ENCODE peak calls at places on chromosome 18, in ten cellular contexts. One of them, this sample, is unnamed.

GRCh38 chr18:24219561-24220317 is 80.9 kb downstream of the CABYR start:
- DNase-seq in dorsolateral prefrontal cortex: no peak
- DNase-seq in OCI-LY7: no peak
- DNase-seq in thoracic aorta: no peak
- DNase-seq in cardiac muscle cell: no peak
- DNase-seq in heart left ventricle: no peak
- DNase-seq in vagina: no peak
- DNase-seq in HL-60: no peak
- DNase-seq in substantia nigra: no peak
- DNase-seq in left ventricle myocardium inferior: no peak
- DNase-seq in this sample: no peak

GRCh38 chr18:72727038-72727690 is 140.6 kb downstream of the NETO1 start:
- DNase-seq in vagina: no peak
- DNase-seq in substantia nigra: no peak
- DNase-seq in HL-60: no peak
- DNase-seq in cardiac muscle cell: no peak
- DNase-seq in thoracic aorta: no peak
- DNase-seq in OCI-LY7: no peak
- DNase-seq in dorsolateral prefrontal cortex: no peak
- DNase-seq in left ventricle myocardium inferior: no peak
- DNase-seq in heart left ventricle: no peak
- DNase-seq in this sample: no peak

GRCh38 chr18:30142870-30143269 is 899.7 kb downstream of the DSC3 start:
- DNase-seq in substantia nigra: no peak
- DNase-seq in vagina: no peak
- DNase-seq in OCI-LY7: no peak
- DNase-seq in heart left ventricle: no peak
- DNase-seq in dorsolateral prefrontal cortex: no peak
- DNase-seq in thoracic aorta: no peak
- DNase-seq in left ventricle myocardium inferior: no peak
- DNase-seq in HL-60: no peak
- DNase-seq in cardiac muscle cell: no peak
- DNase-seq in this sample: no peak

GRCh38 chr18:36274296-36274695 is 23.2 kb upstream of the FHOD3 start:
- DNase-seq in substantia nigra: no peak
- DNase-seq in thoracic aorta: no peak
- DNase-seq in HL-60: no peak
- DNase-seq in heart left ventricle: no peak
- DNase-seq in vagina: peak; percentile 8
- DNase-seq in dorsolateral prefrontal cortex: no peak
- DNase-seq in OCI-LY7: no peak
- DNase-seq in left ventricle myocardium inferior: no peak
- DNase-seq in cardiac muscle cell: no peak
- DNase-seq in this sample: no peak

GRCh38 chr18:53458944-53459580 is 765.4 kb downstream of the MBD2 start:
- DNase-seq in heart left ventricle: no peak
- DNase-seq in OCI-LY7: no peak
- DNase-seq in left ventricle myocardium inferior: peak; percentile 23
- DNase-seq in HL-60: no peak
- DNase-seq in dorsolateral prefrontal cortex: no peak
- DNase-seq in cardiac muscle cell: peak; percentile 68
- DNase-seq in substantia nigra: peak; percentile 13
- DNase-seq in vagina: no peak
- DNase-seq in thoracic aorta: no peak
- DNase-seq in this sample: no peak

GRCh38 chr18:56019156-56019555 is 431.2 kb upstream of the TCF4 start:
- DNase-seq in dorsolateral prefrontal cortex: no peak
- DNase-seq in cardiac muscle cell: no peak
- DNase-seq in vagina: no peak
- DNase-seq in OCI-LY7: no peak
- DNase-seq in heart left ventricle: no peak
- DNase-seq in left ventricle myocardium inferior: no peak
- DNase-seq in substantia nigra: no peak
- DNase-seq in HL-60: no peak
- DNase-seq in thoracic aorta: no peak
- DNase-seq in this sample: no peak

GRCh38 chr18:7614030-7614429 is 46.9 kb downstream of the PTPRM start:
- DNase-seq in vagina: no peak
- DNase-seq in dorsolateral prefrontal cortex: no peak
- DNase-seq in left ventricle myocardium inferior: no peak
- DNase-seq in heart left ventricle: no peak
- DNase-seq in thoracic aorta: no peak
- DNase-seq in cardiac muscle cell: no peak
- DNase-seq in substantia nigra: no peak
- DNase-seq in HL-60: no peak
- DNase-seq in OCI-LY7: no peak
- DNase-seq in this sample: no peak

GRCh38 chr18:70416496-70416895 is 127.7 kb downstream of the SOCS6 start:
- DNase-seq in heart left ventricle: no peak
- DNase-seq in dorsolateral prefrontal cortex: no peak
- DNase-seq in vagina: no peak
- DNase-seq in HL-60: no peak
- DNase-seq in OCI-LY7: no peak
- DNase-seq in substantia nigra: no peak
- DNase-seq in cardiac muscle cell: no peak
- DNase-seq in thoracic aorta: no peak
- DNase-seq in left ventricle myocardium inferior: no peak
- DNase-seq in this sample: no peak

GRCh38 chr18:33210575-33211189 is 229.8 kb downstream of the CCDC178 start:
- DNase-seq in left ventricle myocardium inferior: no peak
- DNase-seq in dorsolateral prefrontal cortex: no peak
- DNase-seq in vagina: no peak
- DNase-seq in thoracic aorta: no peak
- DNase-seq in cardiac muscle cell: peak; percentile 45
- DNase-seq in substantia nigra: no peak
- DNase-seq in HL-60: peak; percentile 13
- DNase-seq in heart left ventricle: no peak
- DNase-seq in OCI-LY7: peak; percentile 29
- DNase-seq in this sample: no peak

DNA sequence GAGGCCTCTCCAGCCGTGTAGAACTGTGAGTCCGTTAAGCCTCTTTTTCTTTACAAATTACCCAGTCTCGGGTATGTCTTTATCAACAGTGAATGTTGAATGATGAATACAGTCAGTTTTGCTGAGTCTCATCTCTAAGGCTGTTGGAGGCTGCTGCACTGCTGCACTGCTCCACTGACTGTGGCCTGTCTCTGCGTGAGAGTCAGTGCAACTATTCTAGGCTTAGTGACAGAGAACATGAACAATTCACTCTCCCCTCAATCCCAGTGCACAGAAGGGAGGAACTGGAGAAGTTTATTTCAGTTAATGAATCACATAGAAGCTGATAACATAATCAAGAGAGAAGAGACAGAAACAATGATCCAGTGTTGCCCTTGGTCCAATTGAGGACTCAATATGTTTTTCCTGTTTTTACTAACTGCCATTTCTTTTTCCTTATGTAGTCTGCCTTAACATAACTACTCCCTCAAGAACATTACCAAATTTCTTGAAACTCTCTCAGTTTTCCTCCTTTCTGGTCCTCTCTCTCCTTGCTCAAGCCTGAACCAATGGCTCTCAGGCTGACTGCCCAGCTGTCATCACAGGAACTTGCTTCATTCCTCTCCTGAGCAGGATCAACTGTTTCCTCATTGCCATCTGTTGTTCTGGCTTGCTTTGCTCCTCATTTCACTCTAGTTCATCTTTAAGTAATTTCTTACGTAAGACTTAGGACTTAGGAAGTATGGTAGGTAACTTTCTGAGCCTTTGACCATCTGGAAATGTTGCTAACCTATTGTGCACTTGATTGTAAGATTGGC is 483.2 kb downstream of the METTL4 start:
- DNase-seq in thoracic aorta: no peak
- DNase-seq in left ventricle myocardium inferior: peak; percentile 69
- DNase-seq in vagina: no peak
- DNase-seq in OCI-LY7: no peak
- DNase-seq in substantia nigra: no peak
- DNase-seq in heart left ventricle: no peak
- DNase-seq in dorsolateral prefrontal cortex: no peak
- DNase-seq in cardiac muscle cell: peak; percentile 91
- DNase-seq in HL-60: peak; percentile 96
- DNase-seq in this sample: no peak
- H3K27ac ChIP-seq in thoracic aorta: no peak overlapping the region
- H3K27ac ChIP-seq in left ventricle myocardium inferior: peak overlapping the region; percentile 66
- H3K27ac ChIP-seq in vagina: no peak overlapping the region
- H3K27ac ChIP-seq in OCI-LY7: no peak overlapping the region
- H3K27ac ChIP-seq in substantia nigra: no peak overlapping the region
- H3K27ac ChIP-seq in heart left ventricle: no peak overlapping the region
- H3K27ac ChIP-seq in dorsolateral prefrontal cortex: no peak overlapping the region
- H3K27ac ChIP-seq in cardiac muscle cell: no peak overlapping the region
- H3K27ac ChIP-seq in HL-60: peak overlapping the region; percentile 63
- H3K27ac ChIP-seq in this sample: no peak overlapping the region

GRCh38 chr18:48982269-48982668 is 31.5 kb upstream of the SMAD7 start:
- DNase-seq in cardiac muscle cell: no peak
- DNase-seq in vagina: no peak
- DNase-seq in OCI-LY7: no peak
- DNase-seq in substantia nigra: no peak
- DNase-seq in left ventricle myocardium inferior: no peak
- DNase-seq in heart left ventricle: no peak
- DNase-seq in HL-60: peak; percentile 69
- DNase-seq in dorsolateral prefrontal cortex: no peak
- DNase-seq in thoracic aorta: no peak
- DNase-seq in this sample: no peak
- H3K27ac ChIP-seq in cardiac muscle cell: no peak overlapping the region
- H3K27ac ChIP-seq in vagina: no peak overlapping the region
- H3K27ac ChIP-seq in OCI-LY7: no peak overlapping the region
- H3K27ac ChIP-seq in substantia nigra: no peak overlapping the region
- H3K27ac ChIP-seq in left ventricle myocardium inferior: no peak overlapping the region
- H3K27ac ChIP-seq in heart left ventricle: no peak overlapping the region
- H3K27ac ChIP-seq in HL-60: no peak overlapping the region
- H3K27ac ChIP-seq in dorsolateral prefrontal cortex: no peak overlapping the region
- H3K27ac ChIP-seq in thoracic aorta: no peak overlapping the region
- H3K27ac ChIP-seq in this sample: no peak overlapping the region

DNA sequence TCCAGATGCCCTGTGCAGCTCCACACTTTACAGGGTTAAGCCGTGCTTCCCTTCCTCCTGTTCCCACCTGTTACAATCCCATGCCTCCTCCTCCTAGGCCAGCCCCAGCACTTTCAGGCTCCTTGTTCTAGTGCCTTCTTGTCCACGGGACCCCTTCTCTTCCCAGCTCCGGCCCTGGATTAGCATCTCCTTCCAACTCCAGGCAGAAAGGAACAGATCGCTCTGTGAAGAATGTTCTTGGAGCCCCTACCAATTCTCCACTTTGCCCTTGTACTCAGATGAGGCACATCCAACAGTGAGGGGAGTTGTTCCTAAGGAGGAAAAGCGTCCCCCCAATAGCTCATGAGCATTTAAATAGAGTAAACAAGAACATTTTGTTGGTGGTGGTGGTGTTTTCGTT is 72.7 kb downstream of the CABLES1 start:
- DNase-seq in vagina: no peak
- DNase-seq in HL-60: no peak
- DNase-seq in OCI-LY7: no peak
- DNase-seq in left ventricle myocardium inferior: no peak
- DNase-seq in cardiac muscle cell: no peak
- DNase-seq in heart left ventricle: no peak
- DNase-seq in thoracic aorta: no peak
- DNase-seq in substantia nigra: peak; percentile 26
- DNase-seq in dorsolateral prefrontal cortex: no peak
- DNase-seq in this sample: no peak
- H3K27ac ChIP-seq in vagina: no peak overlapping the region
- H3K27ac ChIP-seq in HL-60: no peak overlapping the region
- H3K27ac ChIP-seq in OCI-LY7: no peak overlapping the region
- H3K27ac ChIP-seq in left ventricle myocardium inferior: no peak overlapping the region
- H3K27ac ChIP-seq in cardiac muscle cell: no peak overlapping the region
- H3K27ac ChIP-seq in heart left ventricle: no peak overlapping the region
- H3K27ac ChIP-seq in thoracic aorta: no peak overlapping the region
- H3K27ac ChIP-seq in substantia nigra: no peak overlapping the region
- H3K27ac ChIP-seq in dorsolateral prefrontal cortex: peak overlapping the region; percentile 87
- H3K27ac ChIP-seq in this sample: no peak overlapping the region

DNA sequence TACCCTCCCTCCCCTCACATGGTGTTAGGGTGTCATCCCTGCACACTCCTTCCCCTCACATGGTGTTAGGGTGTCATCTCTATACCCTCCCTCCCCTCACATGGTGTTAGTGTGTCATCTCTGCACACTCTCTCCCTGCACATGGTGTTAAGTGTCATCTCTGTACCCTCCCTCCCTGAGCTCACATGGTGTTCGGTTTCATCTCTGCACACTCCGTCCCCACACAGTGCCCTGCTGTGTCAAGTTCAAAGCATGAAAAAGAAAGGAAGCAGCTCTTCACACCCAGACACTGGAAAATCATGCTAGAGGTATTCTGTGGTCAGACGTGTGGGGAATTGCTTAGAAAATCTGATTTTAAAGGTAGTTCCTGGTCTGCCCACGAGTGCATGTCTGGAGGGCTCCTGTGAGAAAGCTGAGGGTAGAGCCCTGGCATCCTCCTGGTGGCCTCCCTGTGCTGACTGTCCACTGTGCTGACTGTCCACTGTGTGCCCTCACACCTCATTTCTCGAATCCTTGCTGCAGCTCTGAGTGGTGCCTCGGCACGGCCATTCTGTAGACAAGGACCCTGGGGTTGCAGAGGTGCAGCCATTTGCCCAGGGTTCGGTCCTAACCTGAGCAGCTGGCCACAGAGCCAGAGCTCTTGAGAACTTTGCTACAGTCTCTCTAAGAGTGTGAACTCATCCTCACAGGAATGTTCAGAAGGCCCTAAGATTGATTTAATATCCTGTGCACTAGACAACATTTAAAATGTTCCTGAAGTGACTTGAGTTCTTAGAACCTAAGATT is 69.1 kb upstream of the NFATC1 start:
- DNase-seq in OCI-LY7: no peak
- DNase-seq in cardiac muscle cell: no peak
- DNase-seq in thoracic aorta: no peak
- DNase-seq in left ventricle myocardium inferior: no peak
- DNase-seq in substantia nigra: no peak
- DNase-seq in vagina: no peak
- DNase-seq in heart left ventricle: no peak
- DNase-seq in HL-60: no peak
- DNase-seq in dorsolateral prefrontal cortex: no peak
- DNase-seq in this sample: no peak
- H3K27ac ChIP-seq in OCI-LY7: no peak overlapping the region
- H3K27ac ChIP-seq in cardiac muscle cell: no peak overlapping the region
- H3K27ac ChIP-seq in thoracic aorta: no peak overlapping the region
- H3K27ac ChIP-seq in left ventricle myocardium inferior: no peak overlapping the region
- H3K27ac ChIP-seq in substantia nigra: no peak overlapping the region
- H3K27ac ChIP-seq in vagina: no peak overlapping the region
- H3K27ac ChIP-seq in heart left ventricle: no peak overlapping the region
- H3K27ac ChIP-seq in HL-60: no peak overlapping the region
- H3K27ac ChIP-seq in dorsolateral prefrontal cortex: no peak overlapping the region
- H3K27ac ChIP-seq in this sample: no peak overlapping the region